ENCODE peak calls at places on chromosomes 13 and 19, in four cellular contexts. One of them, this sample, is unnamed.

GRCh38 chr13:71864981-71865857 is 1.8 kb downstream of the DACH1 start:
- DNase-seq in cardiac fibroblast: no peak
- DNase-seq in left colon: peak; percentile 32
- DNase-seq in fibroblast of pulmonary artery: no peak
- DNase-seq in this sample: peak; percentile 19

GRCh38 chr19:49932731-49933131 is 3.4 kb upstream of the NUP62 start:
- DNase-seq in cardiac fibroblast: no peak
- DNase-seq in left colon: no peak
- DNase-seq in fibroblast of pulmonary artery: no peak
- DNase-seq in this sample: no peak

GRCh38 chr19:33424181-33424580 is 50.7 kb downstream of the CEBPG start:
- DNase-seq in cardiac fibroblast: no peak
- DNase-seq in left colon: no peak
- DNase-seq in fibroblast of pulmonary artery: no peak
- DNase-seq in this sample: no peak

GRCh38 chr19:46529622-46530451 is 34.2 kb upstream of the PNMA8B start:
- DNase-seq in cardiac fibroblast: peak; percentile 75
- DNase-seq in left colon: peak; percentile 39
- DNase-seq in fibroblast of pulmonary artery: peak; percentile 73
- DNase-seq in this sample: peak; percentile 60

GRCh38 chr19:19105365-19106060 is 32.8 kb downstream of the TMEM161A start:
- DNase-seq in cardiac fibroblast: peak; percentile 76
- DNase-seq in left colon: peak; percentile 69
- DNase-seq in fibroblast of pulmonary artery: peak; percentile 60
- DNase-seq in this sample: peak; percentile 57

GRCh38 chr19:2807379-2808128 is 12.1 kb upstream of the ZNF554 start:
- DNase-seq in cardiac fibroblast: no peak
- DNase-seq in left colon: no peak
- DNase-seq in fibroblast of pulmonary artery: no peak
- DNase-seq in this sample: no peak

GRCh38 chr19:55641376-55642152 is 762 bp downstream of the ZNF580 start:
- DNase-seq in cardiac fibroblast: peak; percentile 32
- DNase-seq in left colon: no peak
- DNase-seq in fibroblast of pulmonary artery: peak; percentile 36
- DNase-seq in this sample: no peak

GRCh38 chr19:21430674-21431073 is 33.7 kb downstream of the ZNF493 start:
- DNase-seq in cardiac fibroblast: no peak
- DNase-seq in left colon: no peak
- DNase-seq in fibroblast of pulmonary artery: no peak
- DNase-seq in this sample: no peak

GRCh38 chr13:110897024-110897423 is 17.8 kb downstream of the ANKRD10 start:
- DNase-seq in cardiac fibroblast: no peak
- DNase-seq in left colon: no peak
- DNase-seq in fibroblast of pulmonary artery: no peak
- DNase-seq in this sample: no peak